ENCODE peak calls at places on chromosomes 3 and 15, in eight cellular contexts. A, V, C, L, W, B, N and R are unnamed samples.

GRCh38 chr3:53501203-53501602 is 6.8 kb downstream of the CACNA1D start:
- DNase-seq in A (no peak), L (no peak), B (no peak), N (no peak), V (no peak), C (no peak), W (no peak), R (no peak)

GRCh38 chr3:32817195-32817560 is 619 bp upstream of the TRIM71 start:
- DNase-seq in N (peak), A (no peak), L (no peak), W (no peak), C (no peak), V (no peak), B (no peak), R (no peak)

GRCh38 chr3:55488398-55489055 is 1.4 kb upstream of the WNT5A start:
- DNase-seq in A (no peak), W (no peak), N (peak), V (peak), C (peak), L (no peak), B (no peak), R (peak)

GRCh38 chr15:69991493-69991892 is 106.2 kb downstream of the TLE3 start:
- DNase-seq in C (no peak), N (no peak), W (no peak), B (no peak), V (no peak), L (no peak), A (no peak), R (no peak)

GRCh38 chr15:89150762-89151305 is 62.6 kb downstream of the ABHD2 start:
- DNase-seq in L (no peak), B (no peak), W (peak), N (no peak), V (no peak), A (no peak), C (no peak), R (no peak)

GRCh38 chr15:38878946-38879345 is 314.3 kb upstream of the RASGRP1 start:
- DNase-seq in A (no peak), B (no peak), W (no peak), V (no peak), C (no peak), L (no peak), N (no peak), R (no peak)

GRCh38 chr3:95172549-95172948 is 1109.7 kb downstream of the NSUN3 start:
- DNase-seq in C (no peak), V (no peak), L (no peak), B (no peak), W (no peak), A (no peak), N (no peak), R (no peak)

GRCh38 chr3:98770261-98771039 is 7.3 kb downstream of the ST3GAL6 start:
- DNase-seq in L (no peak), V (no peak), B (no peak), W (no peak), N (peak), C (no peak), A (no peak), R (no peak)

GRCh38 chr15:37898385-37898784 is 36.1 kb upstream of the TMCO5A start:
- DNase-seq in C (no peak), W (no peak), B (no peak), V (no peak), N (no peak), A (no peak), L (no peak), R (no peak)

GRCh38 chr3:137121704-137122314 is 164.0 kb downstream of the IL20RB start:
- DNase-seq in N (peak), B (peak), V (peak), A (peak), W (peak), L (peak), C (peak), R (no peak)

GRCh38 chr15:88990185-88990679 is 77.1 kb upstream of the MFGE8 start:
- DNase-seq in B (no peak), C (no peak), N (no peak), W (no peak), V (no peak), A (no peak), L (no peak), R (no peak)

GRCh38 chr15:71155534-71155933 is 40.3 kb downstream of the THSD4 start:
- DNase-seq in B (no peak), N (no peak), V (no peak), A (no peak), L (no peak), C (no peak), W (no peak), R (no peak)

GRCh38 chr15:57861805-57862586 is 155.5 kb downstream of the POLR2M start:
- DNase-seq in N (no peak), C (peak), V (no peak), W (no peak), B (peak), L (no peak), A (no peak), R (peak)

GRCh38 chr3:65024148-65024547 is 336.3 kb upstream of the ADAMTS9 start:
- DNase-seq in N (no peak), W (no peak), V (no peak), B (no peak), L (no peak), A (no peak), C (no peak), R (no peak)

GRCh38 chr3:136075816-136076215 is 110.3 kb downstream of the PPP2R3A start:
- DNase-seq in L (peak), V (no peak), W (no peak), N (no peak), C (peak), B (no peak), A (no peak), R (no peak)

GRCh38 chr3:24686764-24687163 is 192.1 kb upstream of the THRB start:
- DNase-seq in V (no peak), B (peak), A (no peak), C (peak), L (peak), N (peak), W (peak), R (no peak)

GRCh38 chr3:195253981-195254432 is 17.0 kb downstream of the XXYLT1 start:
- DNase-seq in C (no peak), V (no peak), A (no peak), L (no peak), W (no peak), N (no peak), B (no peak), R (no peak)

GRCh38 chr3:186417791-186418190 is 55.8 kb upstream of the DGKG start:
- DNase-seq in C (peak), W (no peak), L (no peak), N (peak), B (peak), V (no peak), A (no peak), R (no peak)

GRCh38 chr3:192005989-192006388 is 545.0 kb downstream of the PYDC2 start:
- DNase-seq in W (no peak), L (no peak), A (no peak), B (no peak), V (no peak), C (no peak), N (no peak), R (no peak)

GRCh38 chr15:40088929-40089755 is 19.5 kb downstream of the BMF start:
- DNase-seq in L (no peak), W (no peak), V (no peak), B (no peak), N (no peak), A (no peak), C (no peak), R (no peak)

GRCh38 chr15:101657968-101658784 is 6.0 kb upstream of the TM2D3 start:
- DNase-seq in L (no peak), N (no peak), A (no peak), B (no peak), V (no peak), W (peak), C (no peak), R (no peak)

GRCh38 chr3:64011685-64012084 is 11.6 kb downstream of the PSMD6 start:
- DNase-seq in W (no peak), C (peak), L (no peak), N (no peak), A (no peak), B (peak), V (no peak), R (peak)

GRCh38 chr3:167728176-167728575 is 6.5 kb downstream of the PDCD10 start:
- DNase-seq in L (no peak), W (no peak), A (no peak), B (peak), V (no peak), N (no peak), C (peak), R (peak)

GRCh38 chr3:160781429-160781828 is 25.4 kb downstream of the PPM1L start:
- DNase-seq in N (no peak), B (no peak), A (no peak), C (no peak), L (no peak), V (no peak), W (no peak), R (no peak)

GRCh38 chr15:55715355-55716076 is 27.4 kb downstream of the PRTG start:
- DNase-seq in C (no peak), B (no peak), N (no peak), V (no peak), A (no peak), W (no peak), L (no peak), R (no peak)

GRCh38 chr3:124256599-124256998 is 264.7 kb upstream of the ROPN1 start:
- DNase-seq in N (no peak), A (no peak), W (no peak), V (no peak), B (no peak), C (no peak), L (no peak), R (no peak)

GRCh38 chr3:171781711-171782127 is 28.6 kb downstream of the PLD1 start:
- DNase-seq in B (no peak), L (no peak), N (no peak), C (peak), V (no peak), W (no peak), A (no peak), R (no peak)

GRCh38 chr3:126472277-126473006 is 3.2 kb downstream of the ZXDC start:
- DNase-seq in W (peak), L (peak), V (no peak), A (no peak), N (peak), B (peak), C (peak), R (peak)

GRCh38 chr3:49383387-49383786 is 25.2 kb upstream of the GPX1 start:
- DNase-seq in V (no peak), N (no peak), A (no peak), B (no peak), C (no peak), L (no peak), W (no peak), R (no peak)

GRCh38 chr15:82894971-82895520 is 57.5 kb downstream of the HOMER2 start:
- DNase-seq in N (no peak), W (no peak), V (peak), B (peak), C (no peak), A (no peak), L (no peak), R (no peak)

GRCh38 chr15:26132786-26133185 is 269.7 kb upstream of the ATP10A start:
- DNase-seq in A (no peak), B (no peak), W (no peak), V (no peak), N (no peak), L (no peak), C (no peak), R (no peak)

GRCh38 chr15:78315686-78316085 is 16.3 kb upstream of the SKIC8 start:
- DNase-seq in N (peak), V (no peak), L (peak), A (no peak), B (no peak), C (no peak), W (peak), R (no peak)

GRCh38 chr15:69735126-69735525 is 282.5 kb downstream of the RPLP1 start:
- DNase-seq in V (peak), A (no peak), C (peak), B (no peak), N (no peak), L (no peak), W (no peak), R (no peak)

GRCh38 chr15:37252530-37252929 is 152.2 kb upstream of the MEIS2 start:
- DNase-seq in A (no peak), N (no peak), C (no peak), W (no peak), B (no peak), V (no peak), L (no peak), R (no peak)

GRCh38 chr3:101722394-101723173 is 1.8 kb upstream of the CEP97 start:
- DNase-seq in A (no peak), L (peak), W (peak), N (peak), V (no peak), C (no peak), B (no peak), R (no peak)

GRCh38 chr3:194592798-194593752 is 40.1 kb downstream of the TMEM44 start:
- DNase-seq in W (peak), A (no peak), N (no peak), V (no peak), B (peak), L (no peak), C (peak), R (peak)

GRCh38 chr15:51714162-51714561 is 23.3 kb downstream of the LYSMD2 start:
- DNase-seq in L (no peak), V (no peak), C (no peak), W (no peak), N (no peak), B (no peak), A (no peak), R (no peak)